ENCODE peak calls at places on chromosomes 4 and X, in six cellular contexts. D is CD4-positive, alpha-beta T cell; E is GM23338; Q is gastrocnemius medialis; F is colonic mucosa; O is upper lobe of left lung. I is an unnamed sample.

GRCh38 chr4:175678451-175678850 is 133.6 kb downstream of the GPM6A start:
- DNase-seq in E (no peak), D (no peak), Q (no peak), O (no peak), F (no peak), I (no peak)

GRCh38 chrX:49165901-49166881 is 3.6 kb downstream of the MAGIX start:
- DNase-seq in Q (peak), F (peak), E (peak), D (peak), O (peak), I (peak)

GRCh38 chr4:150782311-150782710 is 200.4 kb downstream of the MAB21L2 start:
- DNase-seq in O (no peak), F (no peak), D (no peak), Q (no peak), E (no peak), I (no peak)

GRCh38 chr4:141636771-141637460 is 533 bp downstream of the IL15 start:
- DNase-seq in F (peak), Q (peak), D (peak), O (peak), E (peak), I (peak)

GRCh38 chr4:56907489-56908205 is at the start of gene REST:
- DNase-seq in D (peak), Q (peak), F (peak), E (peak), O (peak), I (peak)

GRCh38 chrX:23246001-23246400 is 88.6 kb upstream of the PTCHD1 start:
- DNase-seq in Q (no peak), D (no peak), F (no peak), O (no peak), E (no peak), I (no peak)

GRCh38 chr4:147732516-147733193 is 767 bp downstream of the ARHGAP10 start:
- DNase-seq in D (no peak), Q (peak), F (peak), O (no peak), E (peak), I (peak)

GRCh38 chrX:52979993-52980392 is 21.7 kb upstream of the FAM156A start:
- DNase-seq in E (peak), O (no peak), D (no peak), Q (no peak), F (no peak), I (no peak)

GRCh38 chr4:154643493-154643892 is 31.0 kb upstream of the FGG start:
- DNase-seq in D (no peak), O (no peak), E (no peak), F (no peak), Q (no peak), I (no peak)

GRCh38 chrX:109974906-109975655 is 27.8 kb upstream of the TMEM164 start:
- DNase-seq in O (no peak), F (no peak), E (no peak), D (no peak), Q (no peak), I (no peak)

GRCh38 chrX:63349307-63349706 is 1.8 kb downstream of the SPIN4 start:
- DNase-seq in Q (no peak), E (peak), D (no peak), O (no peak), F (no peak), I (no peak)

GRCh38 chr4:101954975-101955678 is 164.6 kb downstream of the BANK1 start:
- DNase-seq in F (no peak), Q (no peak), D (no peak), E (no peak), O (no peak), I (no peak)

GRCh38 chr4:108492816-108493595 is 127.4 kb upstream of the RPL34 start:
- DNase-seq in F (peak), E (peak), D (no peak), O (no peak), Q (no peak), I (no peak)

GRCh38 chr4:108359130-108359709 is 190.5 kb upstream of the LEF1 start:
- DNase-seq in F (no peak), E (no peak), D (peak), O (no peak), Q (no peak), I (no peak)

GRCh38 chr4:107635735-107636134 is 84.3 kb downstream of the PAPSS1 start:
- DNase-seq in O (no peak), F (no peak), D (no peak), Q (no peak), E (no peak), I (no peak)

GRCh38 chrX:105313596-105313995 is 93.1 kb upstream of the TEX13A start:
- DNase-seq in D (no peak), F (no peak), Q (no peak), O (no peak), E (no peak), I (no peak)

GRCh38 chrX:124488412-124489161 is 142.2 kb downstream of the SH2D1A start:
- DNase-seq in F (no peak), E (no peak), O (no peak), Q (no peak), D (no peak), I (no peak)
- H3K27ac ChIP-seq in F (no peak), E (no peak), O (no peak), Q (no peak), D (no peak), I (no peak)

DNA sequence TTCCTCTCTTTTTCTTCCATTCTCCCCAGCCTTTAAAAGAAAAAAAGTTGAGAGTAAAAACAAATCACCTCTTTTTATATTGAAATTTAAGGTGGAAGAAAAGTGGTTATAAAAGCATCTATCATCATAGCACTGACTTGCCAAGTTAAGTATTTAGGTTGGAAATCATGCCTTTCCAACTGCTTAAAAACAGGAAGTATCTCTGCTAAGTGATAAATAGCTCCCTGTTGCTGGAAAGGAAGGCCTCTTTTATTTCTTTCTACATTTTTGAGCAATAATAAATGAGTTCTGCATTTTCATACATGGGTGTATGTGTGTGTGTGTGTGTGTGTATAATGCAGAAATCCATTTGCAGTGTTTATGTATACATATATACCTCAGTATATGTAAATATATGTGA is 163.2 kb upstream of the SPRY1 start:
- DNase-seq in E (no peak), D (no peak), O (no peak), Q (no peak), F (no peak), I (no peak)
- H3K27ac ChIP-seq in E (no peak), D (no peak), O (no peak), Q (no peak), F (no peak), I (no peak)

GRCh38 chr4:118935819-118936218 is 47.2 kb downstream of the SYNPO2 start:
- DNase-seq in Q (no peak), D (no peak), F (no peak), O (no peak), E (no peak), I (no peak)
- H3K27ac ChIP-seq in Q (peak), D (no peak), F (no peak), O (no peak), E (no peak), I (peak)

DNA sequence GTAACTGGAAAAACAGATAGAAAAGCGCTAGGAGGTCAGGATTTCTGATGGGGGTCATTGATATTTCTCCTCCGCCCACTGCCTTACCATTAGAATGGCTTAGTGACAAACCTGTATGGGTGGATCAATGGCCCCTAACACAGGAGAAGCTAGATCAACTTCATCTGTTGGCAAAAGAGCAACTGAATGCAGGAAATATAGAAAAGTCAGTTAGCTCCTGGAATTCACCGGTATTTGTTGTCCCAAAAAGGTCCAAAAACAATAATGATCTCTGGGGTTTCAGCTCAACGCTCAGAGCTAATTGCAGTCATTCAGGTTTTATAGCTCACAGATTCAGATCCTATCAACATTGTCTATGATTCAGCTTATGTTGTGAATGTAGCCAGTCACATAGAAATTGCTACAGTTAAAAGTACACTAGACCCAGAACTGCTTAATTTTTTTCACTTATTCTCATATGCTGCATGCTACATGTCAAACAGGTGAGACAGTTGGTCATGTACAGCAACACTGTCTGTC is 124.0 kb upstream of the ZCCHC13 start:
- DNase-seq in E (no peak), Q (no peak), O (no peak), F (no peak), D (no peak), I (no peak)
- H3K27ac ChIP-seq in E (no peak), Q (no peak), O (no peak), F (peak), D (no peak), I (no peak)

I was measured in coronary artery.